ENCODE peak calls at places on chromosomes 16 and 17, in eight cellular contexts. O is GM23338, I is A549, E is brain microvascular endothelial cell, Z is GM12865, M is A673, V is choroid plexus epithelial cell, K is pancreas. W is an unnamed sample.

GRCh38 chr17:19009970-19010369 is 5.4 kb upstream of the FAM83G start:
- DNase-seq in O (no peak), I (no peak), E (no peak), Z (no peak), M (no peak), V (no peak), K (no peak), W (no peak)

GRCh38 chr16:77974883-77975282 is 47.5 kb upstream of the CLEC3A start:
- DNase-seq in O (peak; percentile 68), I (no peak), E (peak; percentile 2), Z (peak; percentile 21), M (no peak), V (peak; percentile 8), K (no peak), W (no peak)

GRCh38 chr17:45837187-45837586 is 7.5 kb upstream of the SPPL2C start:
- DNase-seq in O (no peak), I (no peak), E (no peak), Z (no peak), M (no peak), V (no peak), K (no peak), W (no peak)

GRCh38 chr17:75601057-75601987 is 13.7 kb downstream of the MYO15B start:
- DNase-seq in O (peak; percentile 91), I (peak; percentile 82), E (peak; percentile 28), Z (peak; percentile 68), M (peak; percentile 79), V (peak; percentile 52), K (peak; percentile 71), W (no peak)

GRCh38 chr16:50841081-50841886 is 99.4 kb downstream of the CYLD start:
- DNase-seq in O (peak; percentile 78), I (no peak), E (no peak), Z (peak; percentile 8), M (no peak), V (peak; percentile 11), K (no peak), W (no peak)

GRCh38 chr16:96935-97381 is 18.9 kb downstream of the MPG start:
- DNase-seq in O (peak; percentile 96), I (peak; percentile 96), E (peak; percentile 74), Z (peak; percentile 91), M (peak; percentile 92), V (peak; percentile 91), K (peak; percentile 87), W (no peak)

GRCh38 chr17:19731626-19732025 is 15.2 kb upstream of the SLC47A2 start:
- DNase-seq in O (no peak), I (no peak), E (no peak), Z (no peak), M (no peak), V (no peak), K (no peak), W (no peak)

GRCh38 chr17:79519601-79520000 is 91.2 kb downstream of the RBFOX3 start:
- DNase-seq in O (no peak), I (no peak), E (no peak), Z (no peak), M (no peak), V (no peak), K (no peak), W (no peak)

GRCh38 chr17:82658796-82659452 is 10.7 kb upstream of the WDR45B start:
- DNase-seq in O (no peak), I (no peak), E (no peak), Z (no peak), M (no peak), V (no peak), K (no peak), W (no peak)

GRCh38 chr17:82658331-82658730 is 10.1 kb upstream of the WDR45B start:
- DNase-seq in O (no peak), I (no peak), E (no peak), Z (no peak), M (no peak), V (no peak), K (no peak), W (no peak)

GRCh38 chr17:82661717-82662683 is 13.8 kb upstream of the WDR45B start:
- DNase-seq in O (no peak), I (no peak), E (no peak), Z (no peak), M (no peak), V (no peak), K (no peak), W (no peak)

GRCh38 chr17:82657926-82658325 is 9.7 kb upstream of the WDR45B start:
- DNase-seq in O (no peak), I (no peak), E (no peak), Z (no peak), M (no peak), V (no peak), K (no peak), W (no peak)

DNA sequence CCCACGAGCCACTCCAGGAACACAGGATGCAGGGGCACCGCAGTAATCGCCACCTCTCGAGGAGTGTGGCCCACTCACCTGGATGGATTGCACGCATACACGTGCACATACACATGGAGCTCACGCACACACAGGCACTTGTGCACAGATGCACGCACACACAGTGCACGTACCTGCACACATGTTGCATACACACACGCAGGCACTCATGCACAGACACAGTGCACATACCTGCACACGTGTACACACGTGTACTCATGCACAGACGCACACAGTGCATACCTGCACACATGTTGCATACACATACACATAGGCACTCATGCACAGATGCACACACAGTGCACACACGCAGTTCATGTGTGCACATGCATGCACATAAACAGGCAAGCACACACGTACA is 11.6 kb upstream of the WDR45B start:
- DNase-seq in O (no peak), I (no peak), E (no peak), Z (no peak), M (no peak), V (no peak), K (no peak), W (no peak)
- TF ChIP-seq CTCF in O (no peak), I (no peak), E (no peak), Z (no peak), M (no peak), V (no peak), K (no peak), W (no peak)

GRCh38 chr16:35200662-35201061 is 1741.2 kb downstream of the TP53TG3F start:
- DNase-seq in O (no peak), I (no peak), E (no peak), Z (no peak), M (no peak), V (no peak), K (no peak), W (no peak)

GRCh38 chr16:35203636-35204035 is 1744.2 kb downstream of the TP53TG3F start:
- DNase-seq in O (no peak), I (no peak), E (no peak), Z (no peak), M (no peak), V (no peak), K (no peak), W (no peak)

GRCh38 chr16:35197656-35198055 is 1738.2 kb downstream of the TP53TG3F start:
- DNase-seq in O (no peak), I (no peak), E (no peak), Z (no peak), M (no peak), V (no peak), K (no peak), W (no peak)

GRCh38 chr16:35198223-35199199 is 1739.1 kb downstream of the TP53TG3F start:
- DNase-seq in O (no peak), I (no peak), E (no peak), Z (no peak), M (no peak), V (no peak), K (no peak), W (no peak)

DNA sequence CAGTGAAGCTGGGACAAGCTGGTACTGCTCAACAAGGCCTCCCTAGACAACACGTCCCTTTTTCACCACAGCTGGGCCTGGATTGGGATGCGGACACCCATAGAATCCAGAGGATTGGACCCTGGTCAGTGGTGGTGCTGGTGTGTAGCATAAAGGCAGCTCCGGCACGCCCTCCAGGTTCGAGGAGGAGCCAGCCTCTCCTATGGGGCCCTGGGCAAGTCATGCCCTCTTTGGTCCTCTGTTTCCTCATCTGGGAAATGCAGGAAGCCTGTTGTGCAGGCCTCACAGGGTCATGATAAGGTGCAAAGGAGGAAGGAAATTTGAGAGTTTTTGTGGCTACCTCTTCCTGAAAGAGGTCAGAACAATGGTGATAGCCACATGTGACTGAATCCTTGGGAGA is 1741.7 kb downstream of the TP53TG3F start:
- DNase-seq in O (no peak), I (no peak), E (no peak), Z (no peak), M (no peak), V (no peak), K (no peak), W (no peak)
- H3K4me3 ChIP-seq in O (no peak overlapping the region), I (no peak overlapping the region), E (no peak overlapping the region), Z (no peak overlapping the region), M (no peak overlapping the region), V (no peak overlapping the region), K (no peak overlapping the region), W (no peak overlapping the region)

DNA sequence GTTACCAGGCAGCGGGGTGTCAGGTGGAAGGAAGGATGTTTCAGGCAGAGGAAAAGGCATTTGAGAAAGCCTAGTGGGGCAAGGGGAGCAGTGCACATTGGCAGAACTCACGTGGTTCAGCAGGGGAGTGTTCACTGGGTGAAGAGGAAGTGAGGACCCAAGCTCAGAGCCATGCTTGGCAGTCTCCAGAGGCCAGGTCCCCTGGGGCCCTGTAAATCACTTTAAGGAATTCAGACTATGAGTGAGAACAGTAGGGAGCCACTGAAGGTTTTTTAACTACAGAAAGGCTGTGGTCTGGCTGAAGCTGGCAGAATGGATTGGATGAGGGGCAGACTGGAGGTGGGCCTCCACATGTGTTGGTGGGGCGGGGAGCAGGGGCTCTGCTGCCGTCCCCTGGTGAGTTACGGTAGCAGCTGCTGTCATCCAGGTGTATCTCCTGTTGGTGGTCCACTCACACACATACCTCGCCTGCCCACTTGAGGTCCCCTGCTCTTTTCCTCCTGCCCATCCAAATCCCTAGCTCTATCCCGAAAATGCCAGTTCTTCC is 5.1 kb downstream of the CLEC16A start:
- DNase-seq in O (peak; percentile 86), I (no peak), E (no peak), Z (peak; percentile 89), M (peak; percentile 89), V (peak; percentile 83), K (no peak), W (no peak)
- TF ChIP-seq CTCF in O (peak; percentile 36), I (no peak), E (peak; percentile 16), Z (peak; percentile 23), M (peak; percentile 16), V (peak; percentile 23), K (no peak), W (no peak)

GRCh38 chr17:64496786-64497564 is at the start of gene POLG2:
- DNase-seq in O (peak; percentile 96), I (peak; percentile 97), E (peak; percentile 87), Z (peak; percentile 97), M (peak; percentile 97), V (peak; percentile 96), K (peak; percentile 93), W (peak; percentile 49)

GRCh38 chr17:64496348-64496785 is 487 bp downstream of the POLG2 start:
- DNase-seq in O (peak; percentile 21), I (no peak), E (no peak), Z (no peak), M (no peak), V (peak; percentile 25), K (no peak), W (no peak)

GRCh38 chr17:64492481-64493109 is 4.3 kb downstream of the POLG2 start:
- DNase-seq in O (peak; percentile 56), I (no peak), E (no peak), Z (peak; percentile 45), M (peak; percentile 56), V (peak; percentile 53), K (no peak), W (no peak)

GRCh38 chr17:64491995-64492394 is 4.9 kb downstream of the POLG2 start:
- DNase-seq in O (no peak), I (no peak), E (no peak), Z (no peak), M (no peak), V (peak; percentile 41), K (no peak), W (no peak)

DNA sequence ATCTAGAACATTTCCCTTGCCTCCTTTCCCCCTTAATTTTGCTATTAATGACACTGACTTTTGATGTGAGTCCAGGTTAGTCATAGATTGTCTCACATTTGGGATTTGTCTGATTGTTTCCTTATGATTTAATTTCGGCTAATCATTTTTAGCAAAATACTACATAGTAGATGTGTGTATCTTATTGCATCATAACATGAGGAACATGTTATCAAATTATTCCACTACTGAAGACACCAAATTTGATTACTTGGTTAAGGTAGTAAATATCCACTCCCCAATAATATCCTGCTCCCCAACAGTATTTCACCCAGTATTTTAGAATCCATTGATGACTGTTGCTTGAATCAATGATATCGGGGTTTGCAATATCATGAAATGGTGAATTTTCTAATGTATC is 2.7 kb downstream of the POLG2 start:
- DNase-seq in O (no peak), I (no peak), E (no peak), Z (no peak), M (no peak), V (no peak), K (no peak), W (no peak)
- H3K4me3 ChIP-seq in O (no peak overlapping the region), I (no peak overlapping the region), E (no peak overlapping the region), Z (peak overlapping the region; percentile 76), M (no peak overlapping the region), V (no peak overlapping the region), K (no peak overlapping the region), W (no peak overlapping the region)